ENCODE peak calls at places on chromosome 11, in nine cellular contexts. One of them, this sample, is unnamed.

GRCh38 chr11:12117200-12117995 is 7.0 kb downstream of the MICAL2 start:
- DNase-seq in posterior vena cava: no peak
- DNase-seq in pancreas: no peak
- DNase-seq in NCI-H1417: no peak
- DNase-seq in AG08396: no peak
- DNase-seq in stimulated activated CD4-positive, alpha-beta T cell treated with anti-CD3 and anti-CD28 coated beads, TNF-alpha, amount 100 ng/mL, for 24 hours: no peak
- DNase-seq in GM12891: no peak
- DNase-seq in activated T-helper 9 cell treated with anti-CD3 and anti-CD28 coated beads, Interleukin-2, amount 50 U/mL, for 16 hours: no peak
- DNase-seq in GM12865: no peak
- DNase-seq in this sample: no peak

GRCh38 chr11:20477418-20478090 is 90.0 kb downstream of the PRMT3 start:
- DNase-seq in activated T-helper 9 cell treated with anti-CD3 and anti-CD28 coated beads, Interleukin-2, amount 50 U/mL, for 16 hours: no peak
- DNase-seq in stimulated activated CD4-positive, alpha-beta T cell treated with anti-CD3 and anti-CD28 coated beads, TNF-alpha, amount 100 ng/mL, for 24 hours: no peak
- DNase-seq in NCI-H1417: no peak
- DNase-seq in pancreas: no peak
- DNase-seq in GM12865: no peak
- DNase-seq in AG08396: no peak
- DNase-seq in posterior vena cava: no peak
- DNase-seq in GM12891: no peak
- DNase-seq in this sample: no peak

GRCh38 chr11:63768232-63769043 is at the start of gene ZFTA:
- DNase-seq in GM12891: peak
- DNase-seq in pancreas: peak
- DNase-seq in posterior vena cava: peak
- DNase-seq in stimulated activated CD4-positive, alpha-beta T cell treated with anti-CD3 and anti-CD28 coated beads, TNF-alpha, amount 100 ng/mL, for 24 hours: peak
- DNase-seq in GM12865: peak
- DNase-seq in activated T-helper 9 cell treated with anti-CD3 and anti-CD28 coated beads, Interleukin-2, amount 50 U/mL, for 16 hours: peak
- DNase-seq in NCI-H1417: peak
- DNase-seq in AG08396: peak
- DNase-seq in this sample: peak

GRCh38 chr11:134656861-134657540 is 245.0 kb upstream of the B3GAT1 start:
- DNase-seq in pancreas: no peak
- DNase-seq in posterior vena cava: peak
- DNase-seq in GM12865: no peak
- DNase-seq in AG08396: no peak
- DNase-seq in activated T-helper 9 cell treated with anti-CD3 and anti-CD28 coated beads, Interleukin-2, amount 50 U/mL, for 16 hours: no peak
- DNase-seq in GM12891: no peak
- DNase-seq in stimulated activated CD4-positive, alpha-beta T cell treated with anti-CD3 and anti-CD28 coated beads, TNF-alpha, amount 100 ng/mL, for 24 hours: no peak
- DNase-seq in NCI-H1417: no peak
- DNase-seq in this sample: no peak

GRCh38 chr11:110929129-110929528 is 216.9 kb upstream of the ARHGAP20 start:
- DNase-seq in pancreas: no peak
- DNase-seq in GM12865: no peak
- DNase-seq in GM12891: no peak
- DNase-seq in AG08396: no peak
- DNase-seq in posterior vena cava: no peak
- DNase-seq in activated T-helper 9 cell treated with anti-CD3 and anti-CD28 coated beads, Interleukin-2, amount 50 U/mL, for 16 hours: no peak
- DNase-seq in NCI-H1417: no peak
- DNase-seq in stimulated activated CD4-positive, alpha-beta T cell treated with anti-CD3 and anti-CD28 coated beads, TNF-alpha, amount 100 ng/mL, for 24 hours: no peak
- DNase-seq in this sample: no peak

GRCh38 chr11:70603756-70604211 is 205.5 kb downstream of the CTTN start:
- DNase-seq in NCI-H1417: no peak
- DNase-seq in stimulated activated CD4-positive, alpha-beta T cell treated with anti-CD3 and anti-CD28 coated beads, TNF-alpha, amount 100 ng/mL, for 24 hours: no peak
- DNase-seq in GM12865: no peak
- DNase-seq in activated T-helper 9 cell treated with anti-CD3 and anti-CD28 coated beads, Interleukin-2, amount 50 U/mL, for 16 hours: no peak
- DNase-seq in pancreas: no peak
- DNase-seq in GM12891: no peak
- DNase-seq in AG08396: no peak
- DNase-seq in posterior vena cava: no peak
- DNase-seq in this sample: no peak

GRCh38 chr11:62138630-62139425 is 15.0 kb downstream of the INCENP start:
- DNase-seq in activated T-helper 9 cell treated with anti-CD3 and anti-CD28 coated beads, Interleukin-2, amount 50 U/mL, for 16 hours: no peak
- DNase-seq in NCI-H1417: no peak
- DNase-seq in posterior vena cava: peak
- DNase-seq in AG08396: no peak
- DNase-seq in pancreas: no peak
- DNase-seq in stimulated activated CD4-positive, alpha-beta T cell treated with anti-CD3 and anti-CD28 coated beads, TNF-alpha, amount 100 ng/mL, for 24 hours: no peak
- DNase-seq in GM12891: no peak
- DNase-seq in GM12865: no peak
- DNase-seq in this sample: no peak

GRCh38 chr11:11969380-11970215 is 38.8 kb downstream of the DKK3 start:
- DNase-seq in NCI-H1417: no peak
- DNase-seq in activated T-helper 9 cell treated with anti-CD3 and anti-CD28 coated beads, Interleukin-2, amount 50 U/mL, for 16 hours: no peak
- DNase-seq in pancreas: no peak
- DNase-seq in posterior vena cava: peak
- DNase-seq in GM12865: no peak
- DNase-seq in stimulated activated CD4-positive, alpha-beta T cell treated with anti-CD3 and anti-CD28 coated beads, TNF-alpha, amount 100 ng/mL, for 24 hours: no peak
- DNase-seq in GM12891: no peak
- DNase-seq in AG08396: no peak
- DNase-seq in this sample: no peak

GRCh38 chr11:35373284-35373933 is 45.9 kb downstream of the SLC1A2 start:
- DNase-seq in GM12865: no peak
- DNase-seq in pancreas: peak
- DNase-seq in stimulated activated CD4-positive, alpha-beta T cell treated with anti-CD3 and anti-CD28 coated beads, TNF-alpha, amount 100 ng/mL, for 24 hours: no peak
- DNase-seq in posterior vena cava: no peak
- DNase-seq in GM12891: no peak
- DNase-seq in activated T-helper 9 cell treated with anti-CD3 and anti-CD28 coated beads, Interleukin-2, amount 50 U/mL, for 16 hours: no peak
- DNase-seq in AG08396: no peak
- DNase-seq in NCI-H1417: no peak
- DNase-seq in this sample: no peak

GRCh38 chr11:44309483-44310197 is at the start of gene ALX4:
- DNase-seq in pancreas: no peak
- DNase-seq in stimulated activated CD4-positive, alpha-beta T cell treated with anti-CD3 and anti-CD28 coated beads, TNF-alpha, amount 100 ng/mL, for 24 hours: no peak
- DNase-seq in GM12891: no peak
- DNase-seq in AG08396: no peak
- DNase-seq in posterior vena cava: no peak
- DNase-seq in GM12865: no peak
- DNase-seq in NCI-H1417: peak
- DNase-seq in activated T-helper 9 cell treated with anti-CD3 and anti-CD28 coated beads, Interleukin-2, amount 50 U/mL, for 16 hours: no peak
- DNase-seq in this sample: no peak

GRCh38 chr11:19441752-19442553 is 201.2 kb upstream of the E2F8 start:
- DNase-seq in activated T-helper 9 cell treated with anti-CD3 and anti-CD28 coated beads, Interleukin-2, amount 50 U/mL, for 16 hours: no peak
- DNase-seq in posterior vena cava: peak
- DNase-seq in GM12865: peak
- DNase-seq in NCI-H1417: no peak
- DNase-seq in AG08396: peak
- DNase-seq in GM12891: peak
- DNase-seq in pancreas: peak
- DNase-seq in stimulated activated CD4-positive, alpha-beta T cell treated with anti-CD3 and anti-CD28 coated beads, TNF-alpha, amount 100 ng/mL, for 24 hours: peak
- DNase-seq in this sample: peak

GRCh38 chr11:10657308-10658271 is 36.0 kb downstream of the IRAG1 start:
- DNase-seq in activated T-helper 9 cell treated with anti-CD3 and anti-CD28 coated beads, Interleukin-2, amount 50 U/mL, for 16 hours: no peak
- DNase-seq in posterior vena cava: no peak
- DNase-seq in GM12865: peak
- DNase-seq in stimulated activated CD4-positive, alpha-beta T cell treated with anti-CD3 and anti-CD28 coated beads, TNF-alpha, amount 100 ng/mL, for 24 hours: no peak
- DNase-seq in AG08396: peak
- DNase-seq in NCI-H1417: no peak
- DNase-seq in pancreas: no peak
- DNase-seq in GM12891: no peak
- DNase-seq in this sample: peak

GRCh38 chr11:16986434-16987204 is 27.6 kb downstream of the PLEKHA7 start:
- DNase-seq in GM12891: peak
- DNase-seq in activated T-helper 9 cell treated with anti-CD3 and anti-CD28 coated beads, Interleukin-2, amount 50 U/mL, for 16 hours: peak
- DNase-seq in NCI-H1417: no peak
- DNase-seq in stimulated activated CD4-positive, alpha-beta T cell treated with anti-CD3 and anti-CD28 coated beads, TNF-alpha, amount 100 ng/mL, for 24 hours: peak
- DNase-seq in pancreas: peak
- DNase-seq in GM12865: peak
- DNase-seq in posterior vena cava: no peak
- DNase-seq in AG08396: no peak
- DNase-seq in this sample: no peak

GRCh38 chr11:122102426-122102825 is 13.6 kb downstream of the BLID start:
- DNase-seq in GM12891: no peak
- DNase-seq in NCI-H1417: no peak
- DNase-seq in posterior vena cava: no peak
- DNase-seq in stimulated activated CD4-positive, alpha-beta T cell treated with anti-CD3 and anti-CD28 coated beads, TNF-alpha, amount 100 ng/mL, for 24 hours: no peak
- DNase-seq in activated T-helper 9 cell treated with anti-CD3 and anti-CD28 coated beads, Interleukin-2, amount 50 U/mL, for 16 hours: no peak
- DNase-seq in GM12865: no peak
- DNase-seq in pancreas: no peak
- DNase-seq in AG08396: no peak
- DNase-seq in this sample: no peak

GRCh38 chr11:74371269-74372039 is 26.8 kb downstream of the PGM2L1 start:
- DNase-seq in GM12891: no peak
- DNase-seq in posterior vena cava: no peak
- DNase-seq in pancreas: no peak
- DNase-seq in NCI-H1417: peak
- DNase-seq in activated T-helper 9 cell treated with anti-CD3 and anti-CD28 coated beads, Interleukin-2, amount 50 U/mL, for 16 hours: no peak
- DNase-seq in stimulated activated CD4-positive, alpha-beta T cell treated with anti-CD3 and anti-CD28 coated beads, TNF-alpha, amount 100 ng/mL, for 24 hours: no peak
- DNase-seq in GM12865: no peak
- DNase-seq in AG08396: peak
- DNase-seq in this sample: no peak

GRCh38 chr11:67468056-67468455 is 995 bp downstream of the TMEM134 start:
- DNase-seq in stimulated activated CD4-positive, alpha-beta T cell treated with anti-CD3 and anti-CD28 coated beads, TNF-alpha, amount 100 ng/mL, for 24 hours: no peak
- DNase-seq in pancreas: peak
- DNase-seq in posterior vena cava: no peak
- DNase-seq in NCI-H1417: peak
- DNase-seq in AG08396: no peak
- DNase-seq in GM12865: no peak
- DNase-seq in activated T-helper 9 cell treated with anti-CD3 and anti-CD28 coated beads, Interleukin-2, amount 50 U/mL, for 16 hours: no peak
- DNase-seq in GM12891: no peak
- DNase-seq in this sample: no peak